ENCODE peak calls at places on chromosomes 3 and 15, in seven cellular contexts. One of them, this sample, is unnamed.

GRCh38 chr3:2810723-2811122 is 299.5 kb downstream of the IL5RA start:
- DNase-seq in A549: no peak
- DNase-seq in heart left ventricle: no peak
- DNase-seq in uterus: no peak
- DNase-seq in omental fat pad: no peak
- DNase-seq in foreskin fibroblast: no peak
- DNase-seq in prostate gland: no peak
- DNase-seq in this sample: peak

GRCh38 chr3:187360523-187361060 is 7.6 kb upstream of the RTP4 start:
- DNase-seq in uterus: no peak
- DNase-seq in heart left ventricle: no peak
- DNase-seq in foreskin fibroblast: no peak
- DNase-seq in A549: no peak
- DNase-seq in prostate gland: no peak
- DNase-seq in omental fat pad: no peak
- DNase-seq in this sample: no peak

GRCh38 chr3:49902511-49903345 is 945 bp downstream of the MST1R start:
- DNase-seq in prostate gland: no peak
- DNase-seq in A549: no peak
- DNase-seq in heart left ventricle: no peak
- DNase-seq in omental fat pad: no peak
- DNase-seq in foreskin fibroblast: no peak
- DNase-seq in uterus: no peak
- DNase-seq in this sample: no peak

GRCh38 chr3:19775744-19776143 is 158.3 kb downstream of the EFHB start:
- DNase-seq in heart left ventricle: no peak
- DNase-seq in foreskin fibroblast: no peak
- DNase-seq in omental fat pad: no peak
- DNase-seq in uterus: no peak
- DNase-seq in prostate gland: no peak
- DNase-seq in A549: no peak
- DNase-seq in this sample: no peak

GRCh38 chr3:188706599-188706998 is 465.2 kb upstream of the TPRG1 start:
- DNase-seq in prostate gland: no peak
- DNase-seq in uterus: no peak
- DNase-seq in foreskin fibroblast: no peak
- DNase-seq in A549: no peak
- DNase-seq in heart left ventricle: no peak
- DNase-seq in omental fat pad: no peak
- DNase-seq in this sample: no peak

GRCh38 chr3:195811756-195812155 is at the start of gene MUC4:
- DNase-seq in foreskin fibroblast: no peak
- DNase-seq in uterus: no peak
- DNase-seq in omental fat pad: no peak
- DNase-seq in A549: no peak
- DNase-seq in prostate gland: no peak
- DNase-seq in heart left ventricle: no peak
- DNase-seq in this sample: no peak

GRCh38 chr15:71687902-71688508 is 122.3 kb upstream of the NR2E3 start:
- DNase-seq in foreskin fibroblast: no peak
- DNase-seq in A549: no peak
- DNase-seq in omental fat pad: no peak
- DNase-seq in uterus: no peak
- DNase-seq in heart left ventricle: no peak
- DNase-seq in prostate gland: no peak
- DNase-seq in this sample: peak

GRCh38 chr3:109136533-109136932 is at the start of gene C3orf85:
- DNase-seq in omental fat pad: no peak
- DNase-seq in A549: no peak
- DNase-seq in foreskin fibroblast: no peak
- DNase-seq in uterus: no peak
- DNase-seq in prostate gland: no peak
- DNase-seq in heart left ventricle: no peak
- DNase-seq in this sample: no peak

GRCh38 chr15:27241942-27242341 is 271.0 kb downstream of the GABRG3 start:
- DNase-seq in omental fat pad: no peak
- DNase-seq in prostate gland: no peak
- DNase-seq in A549: peak
- DNase-seq in uterus: no peak
- DNase-seq in foreskin fibroblast: peak
- DNase-seq in heart left ventricle: no peak
- DNase-seq in this sample: no peak

GRCh38 chr3:187919990-187920389 is 174.7 kb upstream of the BCL6 start:
- DNase-seq in prostate gland: no peak
- DNase-seq in foreskin fibroblast: peak
- DNase-seq in A549: no peak
- DNase-seq in heart left ventricle: no peak
- DNase-seq in uterus: no peak
- DNase-seq in omental fat pad: no peak
- DNase-seq in this sample: no peak

GRCh38 chr15:95981209-95981608 is 349.3 kb upstream of the NR2F2 start:
- DNase-seq in foreskin fibroblast: no peak
- DNase-seq in omental fat pad: no peak
- DNase-seq in heart left ventricle: no peak
- DNase-seq in prostate gland: no peak
- DNase-seq in uterus: no peak
- DNase-seq in A549: no peak
- DNase-seq in this sample: no peak

GRCh38 chr15:40782609-40783227 is 12.9 kb downstream of the C15orf62 start:
- DNase-seq in foreskin fibroblast: no peak
- DNase-seq in omental fat pad: no peak
- DNase-seq in uterus: peak
- DNase-seq in A549: peak
- DNase-seq in heart left ventricle: peak
- DNase-seq in prostate gland: peak
- DNase-seq in this sample: peak

GRCh38 chr3:49998326-49998725 is 58.4 kb downstream of the RBM6 start:
- DNase-seq in foreskin fibroblast: peak
- DNase-seq in uterus: no peak
- DNase-seq in A549: peak
- DNase-seq in prostate gland: peak
- DNase-seq in heart left ventricle: no peak
- DNase-seq in omental fat pad: no peak
- DNase-seq in this sample: peak

GRCh38 chr15:29044506-29044905 is 158.7 kb downstream of the APBA2 start:
- DNase-seq in heart left ventricle: no peak
- DNase-seq in prostate gland: no peak
- DNase-seq in foreskin fibroblast: no peak
- DNase-seq in uterus: no peak
- DNase-seq in omental fat pad: no peak
- DNase-seq in A549: no peak
- DNase-seq in this sample: no peak

GRCh38 chr3:138921316-138922292 is 25.3 kb downstream of the FOXL2 start:
- DNase-seq in prostate gland: no peak
- DNase-seq in uterus: no peak
- DNase-seq in foreskin fibroblast: peak
- DNase-seq in A549: peak
- DNase-seq in heart left ventricle: no peak
- DNase-seq in omental fat pad: no peak
- DNase-seq in this sample: peak

DNA sequence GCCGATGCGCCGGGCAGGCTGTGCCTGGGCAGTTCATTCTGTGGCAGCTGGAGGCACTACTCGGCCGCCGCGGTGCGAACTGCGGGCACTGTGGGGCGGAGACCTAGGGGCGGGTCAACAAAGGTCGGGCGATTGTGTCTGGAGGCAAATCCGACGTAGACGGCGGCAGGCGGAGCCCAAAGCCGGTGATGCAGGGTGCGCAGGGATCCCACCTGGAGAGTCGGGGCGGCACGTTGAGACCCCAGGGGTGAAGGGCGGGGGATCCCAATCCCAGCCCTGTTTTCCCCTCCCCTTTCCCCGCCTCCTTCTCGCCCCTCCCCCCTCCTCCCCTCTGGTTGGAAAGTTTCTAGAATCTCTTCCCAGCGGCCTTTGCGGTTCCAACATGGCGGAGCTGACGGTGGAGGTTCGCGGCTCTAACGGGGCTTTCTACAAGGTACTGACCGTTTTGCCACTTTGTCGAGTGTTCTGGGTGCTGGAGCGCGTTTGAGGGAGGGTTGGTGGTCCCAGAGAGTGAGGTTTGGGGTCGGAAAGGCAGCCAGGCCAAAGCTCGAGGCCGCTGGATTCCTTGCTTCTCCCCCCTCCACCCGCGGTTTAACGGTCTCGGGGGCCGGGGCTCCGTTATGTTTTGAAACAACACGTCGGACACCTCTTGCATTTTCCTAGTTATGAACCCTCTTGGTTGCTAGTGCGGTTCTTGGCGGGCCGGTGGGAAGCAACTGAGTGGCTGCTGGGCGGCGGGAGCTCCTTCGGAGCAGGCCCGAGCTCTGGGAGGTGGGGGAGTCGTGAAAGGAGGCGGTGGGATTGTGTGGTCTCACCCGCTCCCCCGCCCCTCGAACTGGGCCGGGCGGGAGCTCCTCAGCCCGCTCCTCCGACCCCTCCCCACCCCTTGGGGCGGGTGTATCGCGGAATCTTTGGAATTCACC is at the start of gene FXR1:
- DNase-seq in A549: peak
- DNase-seq in uterus: peak
- DNase-seq in foreskin fibroblast: peak
- DNase-seq in omental fat pad: peak
- DNase-seq in heart left ventricle: peak
- DNase-seq in prostate gland: peak
- DNase-seq in this sample: peak
- TF ChIP-seq CTCF in A549: peak
- TF ChIP-seq CTCF in uterus: peak
- TF ChIP-seq CTCF in foreskin fibroblast: peak
- TF ChIP-seq CTCF in omental fat pad: no peak
- TF ChIP-seq CTCF in heart left ventricle: peak
- TF ChIP-seq CTCF in prostate gland: peak
- TF ChIP-seq CTCF in this sample: peak

DNA sequence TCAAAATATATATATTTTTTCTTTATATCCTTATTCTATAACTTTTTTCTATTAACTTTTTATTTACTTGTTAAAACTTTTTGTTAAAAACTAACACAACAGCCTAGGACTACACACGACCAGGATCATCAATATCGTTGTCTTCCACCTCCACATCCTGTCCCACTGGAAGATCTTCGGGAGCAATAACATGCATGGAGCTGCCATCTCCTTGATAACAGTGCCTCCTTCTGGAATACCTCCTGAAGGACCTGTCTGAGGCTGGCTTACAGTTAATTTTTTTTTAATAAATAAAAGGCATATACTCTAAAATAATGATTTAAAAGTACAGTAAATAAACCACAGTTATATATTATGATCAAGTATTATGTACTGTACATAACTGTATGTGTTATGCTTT is 58.9 kb downstream of the SFMBT1 start:
- DNase-seq in prostate gland: no peak
- DNase-seq in A549: peak
- DNase-seq in omental fat pad: no peak
- DNase-seq in foreskin fibroblast: peak
- DNase-seq in uterus: no peak
- DNase-seq in heart left ventricle: no peak
- DNase-seq in this sample: peak
- TF ChIP-seq CTCF in prostate gland: peak
- TF ChIP-seq CTCF in A549: peak
- TF ChIP-seq CTCF in omental fat pad: no peak
- TF ChIP-seq CTCF in foreskin fibroblast: peak
- TF ChIP-seq CTCF in uterus: no peak
- TF ChIP-seq CTCF in heart left ventricle: peak
- TF ChIP-seq CTCF in this sample: no peak

DNA sequence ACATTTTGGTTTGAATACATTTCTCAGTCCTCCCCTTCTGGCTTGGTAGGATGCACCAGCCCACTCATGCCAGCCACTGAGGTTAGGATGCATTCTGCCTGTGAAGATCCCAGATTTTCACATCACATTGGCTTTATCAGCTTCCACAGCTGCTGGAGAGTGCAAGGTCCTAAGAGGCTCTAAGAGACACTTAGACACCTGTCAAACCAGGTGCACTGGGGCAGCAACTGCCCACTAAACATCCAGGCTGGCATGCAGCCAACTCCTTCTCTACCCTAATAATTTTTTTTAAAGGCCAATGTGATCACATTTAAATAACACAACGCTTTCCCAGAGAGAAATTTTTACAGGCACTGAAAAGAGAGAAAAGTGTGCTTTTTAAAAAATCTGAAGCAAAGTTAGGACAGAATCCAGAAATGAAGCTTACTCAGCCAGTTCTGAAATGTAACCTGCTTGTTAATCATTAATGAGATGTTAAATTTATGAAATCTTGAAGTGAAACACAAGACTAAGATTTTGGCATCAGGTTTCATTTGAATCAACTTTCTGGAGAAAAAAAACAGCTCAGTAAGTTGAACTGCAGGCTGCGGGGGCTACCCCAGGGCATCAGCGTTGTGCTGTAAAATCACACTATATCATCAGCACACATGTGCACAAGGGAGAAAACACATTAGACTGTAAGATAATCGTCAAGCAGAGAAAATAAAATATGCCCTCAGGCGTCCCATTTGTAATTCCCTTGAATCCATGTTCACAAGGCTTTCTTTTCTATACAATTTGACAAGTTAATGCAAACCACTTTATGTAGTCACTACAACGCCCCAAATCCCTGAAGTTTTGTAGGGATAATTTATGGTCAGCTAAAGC is 312.9 kb downstream of the ZBBX start:
- DNase-seq in heart left ventricle: no peak
- DNase-seq in omental fat pad: no peak
- DNase-seq in A549: no peak
- DNase-seq in uterus: no peak
- DNase-seq in foreskin fibroblast: no peak
- DNase-seq in prostate gland: no peak
- DNase-seq in this sample: no peak
- TF ChIP-seq CTCF in heart left ventricle: no peak
- TF ChIP-seq CTCF in omental fat pad: no peak
- TF ChIP-seq CTCF in A549: no peak
- TF ChIP-seq CTCF in uterus: no peak
- TF ChIP-seq CTCF in foreskin fibroblast: no peak
- TF ChIP-seq CTCF in prostate gland: no peak
- TF ChIP-seq CTCF in this sample: no peak

GRCh38 chr3:66572938-66573710 is 72.3 kb upstream of the LRIG1 start:
- DNase-seq in heart left ventricle: no peak
- DNase-seq in foreskin fibroblast: no peak
- DNase-seq in A549: no peak
- DNase-seq in prostate gland: no peak
- DNase-seq in uterus: no peak
- DNase-seq in omental fat pad: no peak
- DNase-seq in this sample: no peak
- TF ChIP-seq CTCF in heart left ventricle: peak
- TF ChIP-seq CTCF in foreskin fibroblast: no peak
- TF ChIP-seq CTCF in A549: no peak
- TF ChIP-seq CTCF in prostate gland: no peak
- TF ChIP-seq CTCF in uterus: no peak
- TF ChIP-seq CTCF in omental fat pad: no peak
- TF ChIP-seq CTCF in this sample: no peak

DNA sequence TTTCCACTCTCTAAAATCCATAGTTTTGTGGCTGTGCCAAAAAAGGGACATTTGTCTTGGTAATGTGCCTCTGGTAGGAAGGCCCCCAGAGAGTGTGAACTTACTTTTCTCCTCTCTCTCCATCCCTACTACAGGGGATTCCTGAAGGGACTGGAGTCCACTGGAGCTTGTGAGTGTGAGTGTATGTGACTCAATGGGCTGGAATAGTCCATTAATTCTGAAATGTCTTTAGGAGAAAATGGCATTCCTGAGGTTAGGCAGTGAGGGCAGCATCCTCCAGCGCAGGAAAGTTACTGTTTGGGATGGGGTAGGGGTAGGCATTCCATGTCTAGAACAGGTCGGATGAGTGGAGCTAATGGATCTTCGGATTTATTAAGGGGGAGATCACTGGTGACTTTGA is 59.8 kb upstream of the CACNA2D3 start:
- DNase-seq in omental fat pad: no peak
- DNase-seq in heart left ventricle: no peak
- DNase-seq in prostate gland: no peak
- DNase-seq in foreskin fibroblast: no peak
- DNase-seq in A549: no peak
- DNase-seq in uterus: no peak
- DNase-seq in this sample: no peak
- TF ChIP-seq CTCF in omental fat pad: no peak
- TF ChIP-seq CTCF in heart left ventricle: no peak
- TF ChIP-seq CTCF in prostate gland: no peak
- TF ChIP-seq CTCF in foreskin fibroblast: no peak
- TF ChIP-seq CTCF in A549: no peak
- TF ChIP-seq CTCF in uterus: no peak
- TF ChIP-seq CTCF in this sample: no peak

This sample was measured in MCF 10A.